ENCODE peak calls at places on chromosomes 13 and 19, in six cellular contexts. V, R, A, Q, B and X are unnamed samples. For H3K4me1 and H3K27me3, the result is how much of the 10 kb centered on the place peaks cover.

GRCh38 chr13:33349314-33349995 is 63.9 kb upstream of the STARD13 start:
- DNase-seq in A (no peak), Q (no peak), R (no peak), B (peak), V (no peak), X (peak)

GRCh38 chr19:45816236-45817009 is 1.3 kb upstream of the RSPH6A start:
- DNase-seq in V (no peak), B (no peak), A (no peak), R (no peak), Q (no peak), X (no peak)

GRCh38 chr13:75985132-75985531 is 349.0 kb downstream of the LMO7 start:
- DNase-seq in Q (no peak), B (no peak), V (peak), A (no peak), R (no peak), X (no peak)

GRCh38 chr19:10163557-10163956 is 31.2 kb downstream of the DNMT1 start:
- DNase-seq in A (no peak), V (no peak), R (no peak), Q (no peak), B (no peak), X (no peak)

GRCh38 chr19:31289381-31289880 is 59.8 kb downstream of the TSHZ3 start:
- DNase-seq in R (no peak), V (no peak), A (no peak), B (no peak), Q (no peak), X (no peak)

GRCh38 chr13:112443191-112444000 is 67.2 kb downstream of the SPACA7 start:
- DNase-seq in B (no peak), V (peak), R (no peak), A (no peak), Q (peak), X (no peak)

GRCh38 chr19:7819337-7819736 is 10.7 kb upstream of the EVI5L start:
- DNase-seq in Q (no peak), B (no peak), A (no peak), R (no peak), V (no peak), X (no peak)

GRCh38 chr13:113053801-113054604 is 51.6 kb upstream of the F7 start:
- DNase-seq in V (no peak), Q (no peak), R (no peak), B (no peak), A (no peak), X (no peak)

GRCh38 chr19:45154064-45154827 is 6.5 kb downstream of the NKPD1 start:
- DNase-seq in B (peak), R (peak), A (no peak), V (no peak), Q (no peak), X (peak)

GRCh38 chr13:110323986-110324749 is 17.1 kb downstream of the COL4A2 start:
- DNase-seq in V (no peak), Q (no peak), B (no peak), A (no peak), R (no peak), X (no peak)
- H3K4me1 ChIP-seq in V (under half), Q (under half), B (half or more), A (under half), R (under half), X (under half)

DNA sequence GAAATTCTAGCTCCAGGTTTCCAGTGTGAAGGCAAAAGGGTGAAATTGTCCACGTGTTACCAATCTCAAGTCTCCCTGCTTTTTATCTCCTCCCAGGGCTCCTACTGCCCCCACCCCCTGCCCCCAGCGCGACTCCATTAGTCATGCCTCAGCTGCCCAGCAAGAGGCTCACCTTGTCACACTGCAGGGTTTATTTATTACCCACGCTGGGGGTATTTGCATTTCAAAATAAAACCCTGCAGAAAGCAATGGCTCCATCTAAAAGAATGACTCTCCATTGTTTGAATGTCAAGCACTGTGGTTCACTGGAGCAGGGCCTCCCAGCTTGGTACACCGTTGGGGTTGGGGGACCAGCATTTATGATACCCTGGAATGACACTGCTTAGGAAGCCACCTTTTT is 10.0 kb upstream of the POP4 start:
- DNase-seq in A (no peak), B (no peak), Q (no peak), R (no peak), V (no peak), X (peak)
- H3K27me3 ChIP-seq in A (under half), B (under half), Q (under half), R (under half), V (under half), X (half or more)

DNA sequence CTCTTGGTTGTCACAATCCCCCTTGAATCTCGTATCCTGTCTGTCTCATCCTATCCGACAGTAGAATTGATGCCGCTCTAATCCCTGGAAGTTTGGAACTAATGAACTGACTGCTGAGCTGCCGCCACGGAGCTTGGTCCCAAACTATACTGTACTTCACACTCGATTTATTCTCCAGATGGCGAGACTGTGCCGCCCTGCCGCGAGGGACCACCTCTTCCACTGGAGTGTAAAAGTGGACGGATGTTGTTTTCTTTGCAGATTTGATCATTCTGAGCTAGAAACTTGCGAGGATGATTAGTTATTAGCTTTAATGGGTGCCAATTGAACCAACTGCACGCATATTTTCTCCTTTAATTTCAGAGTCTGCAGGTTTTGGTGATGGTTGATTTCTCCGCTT is 117.2 kb downstream of the ZIC5 start:
- DNase-seq in Q (no peak), R (no peak), V (no peak), B (no peak), A (no peak), X (no peak)
- H3K4me1 ChIP-seq in Q (under half), R (under half), V (under half), B (under half), A (under half), X (under half)

GRCh38 chr19:2634960-2635359 is 67.5 kb downstream of the GNG7 start:
- DNase-seq in R (no peak), V (no peak), Q (no peak), B (no peak), A (no peak), X (no peak)

GRCh38 chr19:2634228-2634951 is 68.1 kb downstream of the GNG7 start:
- DNase-seq in B (peak), V (peak), R (no peak), A (no peak), Q (peak), X (no peak)

GRCh38 chr19:2636897-2637683 is 65.4 kb downstream of the GNG7 start:
- DNase-seq in Q (peak), R (no peak), V (peak), B (no peak), A (peak), X (peak)

GRCh38 chr19:2638417-2638940 is 64.0 kb downstream of the GNG7 start:
- DNase-seq in V (no peak), Q (no peak), A (no peak), B (no peak), R (no peak), X (no peak)

GRCh38 chr19:2636142-2636896 is 66.2 kb downstream of the GNG7 start:
- DNase-seq in B (peak), V (no peak), R (no peak), Q (no peak), A (no peak), X (no peak)
- H3K27me3 ChIP-seq in B (under half), V (under half), R (under half), Q (under half), A (under half), X (under half)

DNA sequence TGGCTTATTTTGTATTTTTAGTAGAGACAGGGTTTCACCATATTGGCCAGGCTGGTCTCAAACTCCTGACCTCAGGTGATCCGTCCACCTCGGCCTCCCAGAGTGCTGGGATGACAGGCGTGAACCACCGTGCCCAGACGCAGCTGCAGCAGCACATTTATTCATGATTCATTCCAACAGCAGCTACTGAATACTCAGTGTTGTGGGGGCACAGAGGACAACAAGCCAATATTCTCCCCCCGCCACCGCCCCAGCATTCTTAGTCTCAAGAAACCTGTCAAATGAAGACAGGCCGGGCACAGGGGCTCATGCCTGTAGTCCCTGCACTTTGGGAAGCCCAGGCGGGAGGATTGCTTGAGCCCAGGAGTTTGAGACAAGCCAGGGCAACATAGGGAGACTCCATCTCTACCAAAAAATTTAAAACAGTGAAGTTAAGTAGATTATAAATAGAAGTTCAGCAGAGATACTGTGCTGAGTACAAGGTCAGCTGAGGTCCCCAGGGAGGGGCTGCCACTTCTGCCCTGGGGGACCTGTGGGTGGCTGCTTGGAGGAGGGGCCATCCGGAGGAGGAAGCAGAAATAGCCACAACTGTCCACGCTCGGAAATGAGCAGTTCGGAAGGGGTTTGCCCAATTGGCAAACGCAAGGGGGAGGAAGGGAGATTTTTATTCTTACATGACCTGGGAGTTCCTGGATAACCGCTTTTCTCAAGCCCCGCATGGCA is 4.3 kb downstream of the DOT1L start:
- DNase-seq in R (peak), Q (peak), A (no peak), V (peak), B (peak), X (peak)
- H3K4me1 ChIP-seq in R (under half), Q (under half), A (under half), V (half or more), B (half or more), X (under half)